ENCODE peak calls at places on chromosomes 6 and 20, in four cellular contexts. M, Q, A and D are unnamed samples.
A peak's percentile ranks its signal among the peaks of the same experiment; 100 is the strongest.

GRCh38 chr6:378958-379366 is 12.6 kb upstream of the IRF4 start:
- DNase-seq in M (no peak), Q (no peak), A (no peak), D (no peak)

GRCh38 chr20:59805266-59805665 is 128.2 kb downstream of the SYCP2 start:
- DNase-seq in M (no peak), Q (no peak), A (no peak), D (no peak)

GRCh38 chr6:128516514-128516898 is 3.9 kb downstream of the PTPRK start:
- DNase-seq in M (no peak), Q (peak; percentile 69), A (no peak), D (no peak)

GRCh38 chr6:120869397-120869796 is 464.9 kb downstream of the TBC1D32 start:
- DNase-seq in M (no peak), Q (no peak), A (peak; percentile 17), D (no peak)

GRCh38 chr6:159085396-159085895 is 40.7 kb upstream of the TAGAP start:
- DNase-seq in M (no peak), Q (no peak), A (no peak), D (no peak)

GRCh38 chr20:17765017-17765416 is 65.3 kb downstream of the BANF2 start:
- DNase-seq in M (no peak), Q (no peak), A (no peak), D (no peak)

GRCh38 chr6:34709386-34709785 is 12.8 kb upstream of the ILRUN start:
- DNase-seq in M (peak; percentile 81), Q (peak; percentile 73), A (no peak), D (no peak)

GRCh38 chr20:39574061-39574460 is 611.9 kb downstream of the DHX35 start:
- DNase-seq in M (no peak), Q (peak; percentile 66), A (no peak), D (no peak)

GRCh38 chr6:139161169-139161568 is 26.3 kb downstream of the HECA start:
- DNase-seq in M (no peak), Q (no peak), A (no peak), D (no peak)

GRCh38 chr6:160222491-160222890 is 36.1 kb downstream of the SLC22A2 start:
- DNase-seq in M (no peak), Q (no peak), A (no peak), D (no peak)

GRCh38 chr6:22043284-22043962 is 253.4 kb downstream of the PRL start:
- DNase-seq in M (peak; percentile 21), Q (no peak), A (no peak), D (no peak)

GRCh38 chr20:31570021-31570463 is 35.0 kb upstream of the ID1 start:
- DNase-seq in M (no peak), Q (no peak), A (no peak), D (no peak)

GRCh38 chr6:11161031-11161966 is 49.8 kb upstream of the ERVFRD-1 start:
- DNase-seq in M (no peak), Q (no peak), A (no peak), D (no peak)

GRCh38 chr6:121614115-121614514 is 178.7 kb downstream of the GJA1 start:
- DNase-seq in M (no peak), Q (peak; percentile 79), A (no peak), D (no peak)

GRCh38 chr6:41367700-41368099 is 32.3 kb downstream of the NCR2 start:
- DNase-seq in M (peak; percentile 25), Q (peak; percentile 62), A (peak; percentile 87), D (no peak)

GRCh38 chr6:170082067-170082466 is 208.8 kb downstream of the DLL1 start:
- DNase-seq in M (no peak), Q (no peak), A (no peak), D (no peak)

GRCh38 chr6:90285611-90286381 is 10.8 kb downstream of the BACH2 start:
- DNase-seq in M (peak; percentile 77), Q (peak; percentile 90), A (peak; percentile 17), D (no peak)

GRCh38 chr6:148465011-148465335 is 122.3 kb downstream of the SASH1 start:
- DNase-seq in M (no peak), Q (no peak), A (no peak), D (no peak)

GRCh38 chr6:20639161-20639560 is 104.9 kb downstream of the CDKAL1 start:
- DNase-seq in M (no peak), Q (no peak), A (no peak), D (no peak)

GRCh38 chr6:39791850-39792500 is at the start of gene DAAM2:
- DNase-seq in M (peak; percentile 77), Q (peak; percentile 22), A (no peak), D (no peak)

GRCh38 chr20:2756056-2756611 is 44.3 kb downstream of the CPXM1 start:
- DNase-seq in M (no peak), Q (peak; percentile 43), A (peak; percentile 48), D (no peak)

GRCh38 chr20:37994512-37994911 is 38.7 kb downstream of the TTI1 start:
- DNase-seq in M (no peak), Q (no peak), A (peak; percentile 51), D (no peak)

GRCh38 chr20:37992802-37993538 is 40.3 kb downstream of the TTI1 start:
- DNase-seq in M (peak; percentile 26), Q (peak; percentile 15), A (peak; percentile 57), D (no peak)

GRCh38 chr20:37997516-37997915 is 35.7 kb downstream of the TTI1 start:
- DNase-seq in M (no peak), Q (no peak), A (no peak), D (no peak)

GRCh38 chr20:37999526-38000263 is 33.6 kb downstream of the TTI1 start:
- DNase-seq in M (no peak), Q (no peak), A (no peak), D (no peak)

GRCh38 chr20:37995856-37996625 is 37.2 kb downstream of the TTI1 start:
- DNase-seq in M (no peak), Q (no peak), A (no peak), D (no peak)
- H3K36me3 ChIP-seq in M (peaks cover 10% of the 10 kb centered on the region), Q (peaks cover 17% of the 10 kb centered on the region), A (peaks cover 19% of the 10 kb centered on the region), D (peaks cover 33% of the 10 kb centered on the region)

GRCh38 chr20:19743650-19744015 is 14.4 kb upstream of the RIN2 start:
- DNase-seq in M (no peak), Q (no peak), A (no peak), D (no peak)
- H3K4me3 ChIP-seq in M (no peak overlapping the region), Q (no peak overlapping the region), A (no peak overlapping the region), D (no peak overlapping the region)

GRCh38 chr6:43628392-43629103 is 516 bp downstream of the GTPBP2 start:
- DNase-seq in M (no peak), Q (peak; percentile 32), A (peak; percentile 59), D (peak; percentile 29)

GRCh38 chr6:43625393-43625992 is 3.6 kb downstream of the GTPBP2 start:
- DNase-seq in M (no peak), Q (no peak), A (no peak), D (no peak)

GRCh38 chr6:43629104-43629504 is at the start of gene GTPBP2:
- DNase-seq in M (peak; percentile 99), Q (peak; percentile 100), A (peak; percentile 99), D (peak; percentile 94)

GRCh38 chr6:43624786-43625288 is 4.2 kb downstream of the GTPBP2 start:
- DNase-seq in M (no peak), Q (no peak), A (no peak), D (no peak)

DNA sequence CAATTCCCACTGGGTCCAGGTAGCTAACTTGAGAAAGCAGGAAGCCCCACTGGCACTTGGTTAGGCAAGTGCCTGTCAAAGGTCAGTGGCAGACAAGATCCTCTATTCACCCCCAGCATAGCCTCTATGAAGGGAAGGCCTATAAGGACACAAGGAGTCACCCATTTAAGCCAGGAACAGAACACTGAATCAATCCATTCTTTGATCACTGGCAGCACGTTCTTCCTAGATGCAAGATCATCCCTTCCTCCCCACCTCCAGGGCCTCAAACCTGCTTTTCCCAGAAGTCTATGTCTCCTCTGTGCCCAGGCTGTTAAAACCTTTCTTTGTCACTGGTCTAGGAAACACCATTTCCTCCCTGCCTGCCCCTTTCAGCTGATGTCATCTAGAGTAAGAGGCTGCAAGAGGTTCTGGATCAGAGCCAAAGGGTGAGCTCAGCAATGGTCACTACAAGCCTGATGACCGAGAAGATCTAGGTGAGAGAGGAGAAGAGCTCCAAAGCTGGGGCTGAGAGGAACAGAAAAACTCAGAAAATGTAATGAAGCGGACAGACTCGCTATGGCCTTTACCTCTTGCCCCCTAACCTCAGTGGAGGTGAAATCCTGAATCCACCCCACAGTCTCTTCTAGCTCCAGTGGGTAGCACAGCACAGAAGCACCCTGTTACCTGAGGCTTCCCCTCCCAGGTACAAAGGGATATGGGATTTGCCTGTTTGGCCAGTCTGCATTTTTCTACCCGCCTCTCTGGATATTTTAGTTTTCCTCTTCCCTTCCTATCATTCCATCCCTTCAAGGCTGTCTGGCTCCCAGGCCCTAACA is 1.8 kb downstream of the GTPBP2 start:
- DNase-seq in M (no peak), Q (peak; percentile 92), A (no peak), D (no peak)
- H3K36me3 ChIP-seq in M (no peaks in the 10 kb centered on the region), Q (peaks cover 30% of the 10 kb centered on the region), A (peaks cover 1% of the 10 kb centered on the region), D (peaks cover 35% of the 10 kb centered on the region)

GRCh38 chr6:151393410-151393809 is 2.1 kb upstream of the ZBTB2 start:
- DNase-seq in M (no peak), Q (no peak), A (no peak), D (no peak)
- H3K4me3 ChIP-seq in M (no peak overlapping the region), Q (no peak overlapping the region), A (peak overlapping the region; percentile 72), D (no peak overlapping the region)